ENCODE peak calls at places on chromosomes 16 and 17, in four cellular contexts. R is SK-N-SH, H is K562, G is A549. W is an unnamed sample.

GRCh38 chr17:35793257-35793656 is 2.2 kb downstream of the MMP28 start:
- DNase-seq in H (no peak), G (no peak), R (no peak), W (no peak)

GRCh38 chr17:66612993-66613392 is 221.9 kb upstream of the CACNG5 start:
- DNase-seq in G (no peak), R (peak), H (no peak), W (no peak)

GRCh38 chr17:64133546-64134215 is 3.7 kb upstream of the ERN1 start:
- DNase-seq in R (peak), G (peak), H (peak), W (peak)

GRCh38 chr16:27973678-27974077 is 89.8 kb downstream of the GSG1L start:
- DNase-seq in H (no peak), G (no peak), R (peak), W (no peak)

GRCh38 chr17:48575066-48575582 is 3.0 kb downstream of the HOXB4 start:
- DNase-seq in G (no peak), H (peak), R (no peak), W (peak)

GRCh38 chr17:20280832-20281231 is 186.5 kb downstream of the LGALS9B start:
- DNase-seq in G (no peak), R (no peak), H (no peak), W (no peak)

GRCh38 chr16:73669535-73670274 is 621.8 kb upstream of the ZFHX3 start:
- DNase-seq in R (no peak), H (no peak), G (no peak), W (no peak)

GRCh38 chr17:42275527-42276358 is 448 bp downstream of the STAT5B start:
- DNase-seq in G (no peak), R (peak), H (peak), W (peak)

GRCh38 chr17:60390881-60391418 is 983 bp downstream of the USP32 start:
- DNase-seq in H (peak), R (peak), G (peak), W (peak)

GRCh38 chr16:30893082-30893743 is 664 bp downstream of the BCL7C start:
- DNase-seq in G (no peak), H (peak), R (peak), W (no peak)

GRCh38 chr16:11034005-11034404 is 89.6 kb downstream of the CLEC16A start:
- DNase-seq in G (no peak), R (no peak), H (no peak), W (peak)

GRCh38 chr17:57368637-57369336 is 112.5 kb downstream of the MSI2 start:
- DNase-seq in R (no peak), H (no peak), G (no peak), W (no peak)

GRCh38 chr16:83945587-83945986 is 7.5 kb upstream of the OSGIN1 start:
- DNase-seq in G (no peak), R (no peak), H (no peak), W (no peak)

GRCh38 chr16:67294171-67294757 is 14.9 kb downstream of the PLEKHG4 start:
- DNase-seq in G (no peak), H (no peak), R (no peak), W (no peak)

GRCh38 chr16:17104654-17105053 is 366.1 kb downstream of the XYLT1 start:
- DNase-seq in R (no peak), H (no peak), G (no peak), W (no peak)

GRCh38 chr17:16477255-16477654 is 14.7 kb downstream of the LRRC75A start:
- DNase-seq in G (peak), R (no peak), H (no peak), W (peak)

GRCh38 chr17:37609170-37610040 is at the start of gene SYNRG:
- DNase-seq in H (peak), G (peak), R (peak), W (peak)

GRCh38 chr16:85689285-85689949 is 663 bp upstream of the GINS2 start:
- DNase-seq in H (no peak), R (no peak), G (peak), W (no peak)

GRCh38 chr16:21001262-21001661 is 100.7 kb downstream of the LYRM1 start:
- DNase-seq in R (peak), H (peak), G (peak), W (peak)

GRCh38 chr17:67293251-67294203 is 48.5 kb upstream of the HELZ start:
- DNase-seq in R (peak), H (peak), G (peak), W (peak)

GRCh38 chr17:31787857-31788570 is 71.0 kb downstream of the COPRS start:
- DNase-seq in R (no peak), G (no peak), H (no peak), W (peak)

GRCh38 chr17:80466188-80466705 is 10.2 kb downstream of the NPTX1 start:
- DNase-seq in H (no peak), G (no peak), R (no peak), W (no peak)
- TF ChIP-seq RCOR1 in H (no peak), G (no peak), R (no peak), W (no peak)

GRCh38 chr17:29615048-29615385 is 7.7 kb downstream of the CORO6 start:
- DNase-seq in H (peak), R (peak), G (no peak), W (no peak)
- TF ChIP-seq RCOR1 in H (no peak), R (no peak), G (no peak), W (no peak)

GRCh38 chr16:361872-362701 is 8.3 kb downstream of the MRPL28 start:
- DNase-seq in R (peak), H (peak), G (peak), W (peak)
- TF ChIP-seq RCOR1 in R (no peak), H (no peak), G (no peak), W (no peak)

GRCh38 chr16:64589836-64590235 is 532.0 kb downstream of the CDH11 start:
- DNase-seq in H (no peak), R (no peak), G (no peak), W (peak)

GRCh38 chr16:64585367-64585766 is 536.5 kb downstream of the CDH11 start:
- DNase-seq in R (no peak), H (no peak), G (no peak), W (no peak)

GRCh38 chr16:64586756-64587155 is 535.1 kb downstream of the CDH11 start:
- DNase-seq in R (no peak), H (no peak), G (no peak), W (no peak)

GRCh38 chr16:64596196-64596595 is 525.7 kb downstream of the CDH11 start:
- DNase-seq in R (no peak), G (no peak), H (no peak), W (no peak)

DNA sequence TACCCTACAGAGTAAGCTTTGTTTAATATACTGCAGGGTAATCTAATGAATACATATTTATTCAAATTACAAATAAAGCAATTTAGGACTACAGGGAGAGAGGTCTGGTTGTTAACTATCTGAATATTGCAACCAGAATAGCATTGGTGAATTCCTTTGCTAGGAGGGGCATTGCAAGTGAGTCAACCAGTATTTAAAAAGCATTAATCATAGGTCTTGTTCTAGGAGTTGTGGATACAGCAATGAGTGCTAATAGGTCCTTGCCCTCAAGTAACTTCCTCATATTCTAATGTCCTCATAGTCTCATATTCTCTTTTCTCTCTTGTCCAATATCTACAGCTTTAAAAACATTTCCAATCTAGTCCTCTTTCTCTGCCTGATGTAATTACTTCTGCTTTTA is 531.3 kb downstream of the CDH11 start:
- DNase-seq in G (no peak), H (no peak), R (no peak), W (peak)
- TF ChIP-seq RCOR1 in G (no peak), H (no peak), R (no peak), W (no peak)

GRCh38 chr17:68344701-68345136 is 53.4 kb downstream of the ARSG start:
- DNase-seq in R (no peak), H (no peak), G (no peak), W (no peak)
- TF ChIP-seq RCOR1 in R (no peak), H (no peak), G (no peak), W (no peak)

DNA sequence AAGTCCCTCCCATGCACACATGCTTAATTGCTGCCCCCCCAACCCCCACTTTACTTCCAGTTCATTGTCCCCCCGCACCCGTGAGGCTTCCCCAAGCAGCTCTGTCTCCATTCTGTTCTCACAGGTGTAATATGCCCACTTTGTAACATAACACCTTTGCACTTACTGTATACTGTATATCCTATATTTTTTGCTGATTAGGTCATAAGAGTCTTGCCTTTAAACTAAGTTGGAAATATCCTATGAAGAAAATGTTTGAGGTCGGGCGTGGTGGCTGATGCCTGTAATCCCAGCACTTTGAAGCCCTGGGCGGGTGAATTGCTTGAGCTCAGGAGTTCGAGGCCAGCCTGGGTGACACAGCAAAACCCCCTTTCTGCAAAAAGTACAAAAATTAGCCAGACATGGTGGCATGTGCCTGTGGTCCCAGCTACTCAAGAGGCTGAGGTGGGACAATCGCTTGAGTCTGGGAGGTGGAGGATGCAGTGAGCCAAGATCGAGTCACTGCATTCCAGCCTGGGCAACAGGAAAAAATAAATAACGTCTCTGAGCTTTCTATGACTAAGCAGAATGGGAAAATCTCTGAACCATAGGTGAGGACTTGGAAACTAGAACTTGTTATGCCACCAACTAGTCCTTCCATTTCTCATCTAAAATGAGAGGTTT is 76.1 kb downstream of the TNRC6C start:
- DNase-seq in R (no peak), G (no peak), H (no peak), W (peak)
- TF ChIP-seq RCOR1 in R (no peak), G (no peak), H (no peak), W (no peak)

GRCh38 chr17:17737938-17738894 is 57.0 kb downstream of the RAI1 start:
- DNase-seq in R (peak), H (no peak), G (no peak), W (no peak)

GRCh38 chr17:17740627-17741237 is 59.5 kb downstream of the RAI1 start:
- DNase-seq in H (no peak), G (no peak), R (no peak), W (no peak)

GRCh38 chr17:17739388-17740066 is 58.3 kb downstream of the RAI1 start:
- DNase-seq in H (peak), R (peak), G (peak), W (peak)

GRCh38 chr17:17736205-17737183 is 55.2 kb downstream of the RAI1 start:
- DNase-seq in G (no peak), H (no peak), R (no peak), W (peak)

DNA sequence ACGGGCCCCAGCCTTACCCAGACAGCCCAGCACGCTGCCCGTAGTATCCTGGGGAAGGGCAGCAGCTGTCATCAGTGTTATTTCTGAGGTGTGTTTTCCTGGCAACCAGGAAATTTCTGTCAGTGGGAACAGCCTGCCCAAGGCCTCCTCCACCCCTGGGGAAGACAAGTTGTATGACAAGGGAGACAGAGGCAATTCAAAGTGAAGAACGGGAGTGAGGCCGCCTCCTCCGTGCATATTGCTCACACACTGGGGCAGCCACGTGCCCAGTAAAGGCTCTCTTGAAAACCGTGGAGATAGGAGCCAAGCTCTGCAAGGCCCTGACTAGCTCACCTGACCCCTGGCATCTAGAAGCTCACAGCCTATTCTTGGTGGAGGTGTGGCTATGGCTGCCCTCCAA is 57.6 kb downstream of the RAI1 start:
- DNase-seq in R (no peak), H (no peak), G (no peak), W (no peak)
- TF ChIP-seq RCOR1 in R (no peak), H (no peak), G (no peak), W (no peak)

GRCh38 chr17:1916339-1916738 is 86.5 kb downstream of the RPA1 start:
- DNase-seq in R (no peak), G (no peak), H (no peak), W (no peak)

GRCh38 chr17:1916963-1917715 is 87.3 kb downstream of the RPA1 start:
- DNase-seq in R (no peak), G (no peak), H (no peak), W (no peak)

GRCh38 chr17:1919206-1919605 is 89.4 kb downstream of the RPA1 start:
- DNase-seq in G (no peak), H (no peak), R (peak), W (no peak)

GRCh38 chr17:1918346-1919021 is 88.7 kb downstream of the RPA1 start:
- DNase-seq in G (no peak), H (no peak), R (no peak), W (no peak)

DNA sequence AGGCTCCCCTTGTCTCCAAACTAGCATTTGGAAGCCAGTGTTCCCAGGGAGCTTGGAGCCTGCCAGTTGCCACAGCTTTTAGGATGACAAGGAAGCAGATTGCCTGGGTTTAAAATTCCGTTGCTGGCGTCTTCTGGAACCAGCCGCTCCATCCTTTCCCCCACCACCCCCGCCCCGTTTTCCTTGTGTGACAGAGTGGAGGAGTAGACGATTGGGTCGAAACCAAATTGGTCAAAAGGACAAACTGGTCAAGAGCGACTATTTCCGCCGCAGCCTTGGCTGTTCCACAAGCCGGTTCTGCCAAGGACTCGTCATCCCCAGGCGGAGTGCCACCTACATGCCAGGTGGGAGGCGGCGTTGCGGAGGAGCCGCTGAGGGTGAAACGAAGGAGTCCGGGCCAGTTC is 91.1 kb downstream of the RPA1 start:
- DNase-seq in G (no peak), R (no peak), H (no peak), W (no peak)
- TF ChIP-seq RCOR1 in G (no peak), R (no peak), H (no peak), W (no peak)

GRCh38 chr16:87554754-87555427 is 47.4 kb upstream of the JPH3 start:
- DNase-seq in G (no peak), H (no peak), R (no peak), W (no peak)
- TF ChIP-seq RCOR1 in G (no peak), H (no peak), R (no peak), W (no peak)